ENCODE peak calls at places on chromosome 2, in four cellular contexts. One of them, this sample, is unnamed. For H3K27me3, the result is how much of the 10 kb centered on the place peaks cover.

GRCh38 chr2:158994920-158995676 is 26.7 kb downstream of the TANC1 start:
- DNase-seq in SK-N-SH: peak
- DNase-seq in H1: no peak
- DNase-seq in HepG2: peak
- DNase-seq in this sample: no peak

GRCh38 chr2:45121236-45121927 is 112.1 kb upstream of the SIX2 start:
- DNase-seq in SK-N-SH: no peak
- DNase-seq in H1: no peak
- DNase-seq in HepG2: no peak
- DNase-seq in this sample: no peak

GRCh38 chr2:162013514-162014205 is 60.4 kb downstream of the DPP4 start:
- DNase-seq in SK-N-SH: no peak
- DNase-seq in H1: no peak
- DNase-seq in HepG2: no peak
- DNase-seq in this sample: no peak

GRCh38 chr2:28408764-28409599 is 16.3 kb downstream of the FOSL2 start:
- DNase-seq in SK-N-SH: no peak
- DNase-seq in H1: no peak
- DNase-seq in HepG2: no peak
- DNase-seq in this sample: no peak

GRCh38 chr2:36413218-36413617 is 57.6 kb downstream of the CRIM1 start:
- DNase-seq in SK-N-SH: no peak
- DNase-seq in H1: no peak
- DNase-seq in HepG2: peak
- DNase-seq in this sample: no peak

GRCh38 chr2:238019962-238020361 is 40.8 kb upstream of the SCLY start:
- DNase-seq in SK-N-SH: no peak
- DNase-seq in H1: no peak
- DNase-seq in HepG2: no peak
- DNase-seq in this sample: no peak

GRCh38 chr2:4963106-4963505 is 729.1 kb upstream of the SOX11 start:
- DNase-seq in SK-N-SH: no peak
- DNase-seq in H1: no peak
- DNase-seq in HepG2: no peak
- DNase-seq in this sample: no peak

GRCh38 chr2:80303006-80303741 is 1.4 kb downstream of the LRRTM1 start:
- DNase-seq in SK-N-SH: peak
- DNase-seq in H1: no peak
- DNase-seq in HepG2: no peak
- DNase-seq in this sample: no peak

GRCh38 chr2:15560404-15560987 is 638 bp downstream of the NBAS start:
- DNase-seq in SK-N-SH: peak
- DNase-seq in H1: no peak
- DNase-seq in HepG2: peak
- DNase-seq in this sample: no peak

GRCh38 chr2:191115391-191115790 is 35.4 kb downstream of the STAT4 start:
- DNase-seq in SK-N-SH: no peak
- DNase-seq in H1: no peak
- DNase-seq in HepG2: no peak
- DNase-seq in this sample: peak

GRCh38 chr2:187774551-187775071 is 220.4 kb upstream of the TFPI start:
- DNase-seq in SK-N-SH: no peak
- DNase-seq in H1: no peak
- DNase-seq in HepG2: no peak
- DNase-seq in this sample: no peak

GRCh38 chr2:240933048-240933965 is 27.2 kb downstream of the CROCC2 start:
- DNase-seq in SK-N-SH: peak
- DNase-seq in H1: no peak
- DNase-seq in HepG2: no peak
- DNase-seq in this sample: no peak

GRCh38 chr2:149994057-149994728 is 406.6 kb upstream of the MMADHC start:
- DNase-seq in SK-N-SH: no peak
- DNase-seq in H1: no peak
- DNase-seq in HepG2: peak
- DNase-seq in this sample: no peak

GRCh38 chr2:196277002-196277401 is 105.6 kb upstream of the STK17B start:
- DNase-seq in SK-N-SH: no peak
- DNase-seq in H1: no peak
- DNase-seq in HepG2: no peak
- DNase-seq in this sample: no peak

GRCh38 chr2:159076233-159076632 is 107.8 kb downstream of the TANC1 start:
- DNase-seq in SK-N-SH: no peak
- DNase-seq in H1: no peak
- DNase-seq in HepG2: no peak
- DNase-seq in this sample: no peak

GRCh38 chr2:189276277-189276676 is 96.7 kb upstream of the COL5A2 start:
- DNase-seq in SK-N-SH: no peak
- DNase-seq in H1: no peak
- DNase-seq in HepG2: no peak
- DNase-seq in this sample: no peak

GRCh38 chr2:157748371-157749132 is 119.9 kb upstream of the ACVR1C start:
- DNase-seq in SK-N-SH: no peak
- DNase-seq in H1: no peak
- DNase-seq in HepG2: no peak
- DNase-seq in this sample: no peak

GRCh38 chr2:128607981-128608506 is 289.4 kb upstream of the HS6ST1 start:
- DNase-seq in SK-N-SH: peak
- DNase-seq in H1: no peak
- DNase-seq in HepG2: no peak
- DNase-seq in this sample: no peak

GRCh38 chr2:224658776-224659175 is 57.4 kb downstream of the CCDC195 start:
- DNase-seq in SK-N-SH: no peak
- DNase-seq in H1: no peak
- DNase-seq in HepG2: no peak
- DNase-seq in this sample: no peak

GRCh38 chr2:10557506-10558265 is 109.6 kb upstream of the ODC1 start:
- DNase-seq in SK-N-SH: no peak
- DNase-seq in H1: no peak
- DNase-seq in HepG2: no peak
- DNase-seq in this sample: no peak

GRCh38 chr2:240759454-240759853 is 60.6 kb downstream of the KIF1A start:
- DNase-seq in SK-N-SH: no peak
- DNase-seq in H1: no peak
- DNase-seq in HepG2: no peak
- DNase-seq in this sample: peak

GRCh38 chr2:42693013-42693575 is 70.8 kb downstream of the OXER1 start:
- DNase-seq in SK-N-SH: no peak
- DNase-seq in H1: no peak
- DNase-seq in HepG2: no peak
- DNase-seq in this sample: no peak

GRCh38 chr2:8491296-8492048 is 190.4 kb upstream of the ID2 start:
- DNase-seq in SK-N-SH: no peak
- DNase-seq in H1: no peak
- DNase-seq in HepG2: no peak
- DNase-seq in this sample: no peak

GRCh38 chr2:32210767-32211408 is 45.2 kb downstream of the SLC30A6 start:
- DNase-seq in SK-N-SH: no peak
- DNase-seq in H1: no peak
- DNase-seq in HepG2: no peak
- DNase-seq in this sample: no peak

GRCh38 chr2:20653695-20654306 is 2.9 kb upstream of the HS1BP3 start:
- DNase-seq in SK-N-SH: no peak
- DNase-seq in H1: no peak
- DNase-seq in HepG2: no peak
- DNase-seq in this sample: no peak

GRCh38 chr2:144456680-144457079 is 63.2 kb downstream of the ZEB2 start:
- DNase-seq in SK-N-SH: no peak
- DNase-seq in H1: no peak
- DNase-seq in HepG2: no peak
- DNase-seq in this sample: no peak

GRCh38 chr2:235543126-235543750 is 49.4 kb downstream of the AGAP1 start:
- DNase-seq in SK-N-SH: no peak
- DNase-seq in H1: no peak
- DNase-seq in HepG2: no peak
- DNase-seq in this sample: no peak

GRCh38 chr2:137659616-137660015 is 304.7 kb upstream of the HNMT start:
- DNase-seq in SK-N-SH: peak
- DNase-seq in H1: no peak
- DNase-seq in HepG2: peak
- DNase-seq in this sample: no peak

GRCh38 chr2:239506101-239506808 is 105.4 kb upstream of the HDAC4 start:
- DNase-seq in SK-N-SH: no peak
- DNase-seq in H1: no peak
- DNase-seq in HepG2: no peak
- DNase-seq in this sample: no peak

GRCh38 chr2:166373105-166373504 is 2.6 kb downstream of the SCN9A start:
- DNase-seq in SK-N-SH: no peak
- DNase-seq in H1: no peak
- DNase-seq in HepG2: no peak
- DNase-seq in this sample: no peak

GRCh38 chr2:98796775-98797544 is 66.0 kb upstream of the MGAT4A start:
- DNase-seq in SK-N-SH: no peak
- DNase-seq in H1: no peak
- DNase-seq in HepG2: no peak
- DNase-seq in this sample: no peak

DNA sequence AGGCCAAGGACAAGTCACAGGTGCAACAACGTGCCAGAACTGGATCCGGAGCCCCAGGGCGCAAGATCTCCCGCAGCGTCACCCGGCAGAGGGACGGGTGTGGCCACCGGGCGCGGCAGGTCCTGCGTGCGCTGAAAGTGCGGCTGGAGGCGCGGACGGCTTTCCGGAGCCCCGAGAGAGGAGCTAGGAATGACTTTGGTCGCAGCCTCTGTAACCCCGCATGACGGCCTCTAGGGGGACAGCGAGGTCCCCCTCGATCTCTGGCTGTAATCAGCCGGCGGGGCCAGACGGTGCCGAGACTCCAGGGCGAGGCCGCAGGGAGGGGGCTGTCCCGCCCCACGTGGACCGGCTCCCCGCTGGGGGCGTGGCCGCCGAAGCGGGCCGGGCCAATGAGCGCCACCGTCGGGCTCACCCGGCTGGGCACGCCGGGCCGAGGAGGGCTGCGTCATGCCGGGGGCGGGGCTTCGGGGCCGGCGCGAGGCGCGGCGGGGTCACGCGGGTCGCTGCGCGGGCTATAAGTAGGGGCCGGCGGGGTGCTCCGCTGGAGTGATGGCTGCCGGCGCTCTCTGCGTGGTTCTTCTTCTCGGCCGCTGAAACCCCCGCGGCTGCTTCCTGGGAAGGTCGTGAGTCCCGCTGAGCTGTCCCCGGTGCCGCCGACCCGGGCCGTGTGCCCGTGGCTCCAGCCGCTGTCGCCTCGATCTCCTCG is at the start of gene SLC20A1:
- DNase-seq in SK-N-SH: peak
- DNase-seq in H1: peak
- DNase-seq in HepG2: peak
- DNase-seq in this sample: peak
- TF ChIP-seq EP300 in SK-N-SH: no peak
- TF ChIP-seq EP300 in H1: no peak
- TF ChIP-seq EP300 in HepG2: peak
- TF ChIP-seq EP300 in this sample: no peak

GRCh38 chr2:64982311-64982857 is 6.8 kb upstream of the SLC1A4 start:
- DNase-seq in SK-N-SH: no peak
- DNase-seq in H1: no peak
- DNase-seq in HepG2: peak
- DNase-seq in this sample: peak
- TF ChIP-seq TCF12 in SK-N-SH: no peak
- TF ChIP-seq TCF12 in H1: no peak
- TF ChIP-seq TCF12 in HepG2: no peak
- TF ChIP-seq TCF12 in this sample: peak

GRCh38 chr2:120381192-120381591 is 35.3 kb downstream of the INHBB start:
- DNase-seq in SK-N-SH: no peak
- DNase-seq in H1: no peak
- DNase-seq in HepG2: no peak
- DNase-seq in this sample: no peak

GRCh38 chr2:120379916-120380893 is 34.3 kb downstream of the INHBB start:
- DNase-seq in SK-N-SH: no peak
- DNase-seq in H1: no peak
- DNase-seq in HepG2: no peak
- DNase-seq in this sample: no peak

GRCh38 chr2:120376101-120376500 is 30.2 kb downstream of the INHBB start:
- DNase-seq in SK-N-SH: no peak
- DNase-seq in H1: no peak
- DNase-seq in HepG2: no peak
- DNase-seq in this sample: no peak

GRCh38 chr2:120376679-120377640 is 31.0 kb downstream of the INHBB start:
- DNase-seq in SK-N-SH: no peak
- DNase-seq in H1: no peak
- DNase-seq in HepG2: no peak
- DNase-seq in this sample: no peak

GRCh38 chr2:120378605-120379004 is 32.7 kb downstream of the INHBB start:
- DNase-seq in SK-N-SH: no peak
- DNase-seq in H1: no peak
- DNase-seq in HepG2: no peak
- DNase-seq in this sample: no peak
- H3K27me3 ChIP-seq in SK-N-SH: under half
- H3K27me3 ChIP-seq in H1: under half
- H3K27me3 ChIP-seq in HepG2: half or more
- H3K27me3 ChIP-seq in this sample: under half

GRCh38 chr2:130190237-130190636 is 8.0 kb downstream of the TUBA3E start:
- DNase-seq in SK-N-SH: no peak
- DNase-seq in H1: no peak
- DNase-seq in HepG2: no peak
- DNase-seq in this sample: no peak

GRCh38 chr2:130185896-130186295 is 3.8 kb downstream of the MZT2B start:
- DNase-seq in SK-N-SH: no peak
- DNase-seq in H1: no peak
- DNase-seq in HepG2: no peak
- DNase-seq in this sample: no peak

GRCh38 chr2:130185436-130185835 is 3.4 kb downstream of the MZT2B start:
- DNase-seq in SK-N-SH: no peak
- DNase-seq in H1: no peak
- DNase-seq in HepG2: no peak
- DNase-seq in this sample: no peak

GRCh38 chr2:130186391-130186790 is 4.3 kb downstream of the MZT2B start:
- DNase-seq in SK-N-SH: no peak
- DNase-seq in H1: no peak
- DNase-seq in HepG2: no peak
- DNase-seq in this sample: no peak

DNA sequence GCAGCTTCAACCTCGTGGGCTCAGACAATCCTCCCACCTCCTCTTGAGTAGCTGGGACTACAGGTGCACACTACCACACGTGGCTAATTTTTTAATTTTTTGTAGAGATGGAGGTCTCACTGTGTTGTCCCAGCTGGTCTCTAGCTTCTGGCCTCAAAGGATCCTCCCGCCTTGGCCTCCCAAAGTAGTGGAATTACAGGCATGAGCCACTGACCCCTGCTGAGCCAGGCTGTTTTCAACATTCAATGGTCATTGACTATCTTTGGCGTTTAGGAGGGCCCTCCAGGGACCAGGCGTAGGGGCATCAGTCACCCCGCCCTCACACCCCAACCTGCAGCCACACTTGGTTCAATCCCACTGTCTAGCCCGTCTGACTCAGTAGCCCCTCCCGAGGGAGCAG is 5.2 kb downstream of the MZT2B start:
- DNase-seq in SK-N-SH: no peak
- DNase-seq in H1: no peak
- DNase-seq in HepG2: no peak
- DNase-seq in this sample: no peak
- TF ChIP-seq EP300 in SK-N-SH: no peak
- TF ChIP-seq EP300 in H1: no peak
- TF ChIP-seq EP300 in HepG2: no peak
- TF ChIP-seq EP300 in this sample: no peak

This sample was measured in GM12878.